ENCODE peak calls at places on chromosomes 13 and 19, in nine cellular contexts. M is right cardiac atrium; I is foreskin keratinocyte; N is heart right ventricle; Y is heart left ventricle; X is CD4-positive, alpha-beta T cell; A is pancreas; T is lung; E is lower lobe of right lung. F is an unnamed sample.
A peak's percentile ranks its signal among the peaks of the same experiment; 100 is the strongest.

GRCh38 chr19:11291415-11291814 is 4.5 kb upstream of the TSPAN16 start:
- ATAC-seq in N (no peak), A (no peak), E (no peak), Y (no peak), X (no peak), T (no peak), M (no peak), I (no peak), F (no peak)

GRCh38 chr19:29946645-29947044 is 4.6 kb downstream of the URI1 start:
- ATAC-seq in T (no peak), X (no peak), M (no peak), A (no peak), N (no peak), I (no peak), Y (no peak), E (no peak), F (no peak)

GRCh38 chr19:39360599-39360998 is 18.4 kb downstream of the SAMD4B start:
- ATAC-seq in T (no peak), A (no peak), I (no peak), M (no peak), E (no peak), N (no peak), X (no peak), Y (no peak), F (no peak)

GRCh38 chr19:47434088-47434487 is 14.8 kb upstream of the MEIS3 start:
- ATAC-seq in E (no peak), N (no peak), I (no peak), Y (no peak), M (no peak), X (no peak), A (no peak), T (no peak), F (no peak)

GRCh38 chr13:106373304-106373988 is 162.0 kb downstream of the EFNB2 start:
- ATAC-seq in N (no peak), I (no peak), T (no peak), X (no peak), Y (no peak), M (no peak), E (peak; percentile 24), A (no peak), F (no peak)

GRCh38 chr19:19152668-19153384 is 14.5 kb upstream of the TMEM161A start:
- ATAC-seq in A (no peak), M (no peak), E (no peak), I (no peak), Y (peak; percentile 26), T (no peak), X (no peak), N (peak; percentile 58), F (no peak)

GRCh38 chr19:35966771-35967170 is 28.2 kb upstream of the SDHAF1 start:
- ATAC-seq in A (no peak), E (no peak), M (no peak), Y (no peak), N (no peak), I (no peak), T (no peak), X (no peak), F (no peak)

GRCh38 chr13:51624695-51625345 is 40.6 kb downstream of the WDFY2 start:
- ATAC-seq in I (no peak), A (no peak), T (no peak), E (no peak), Y (no peak), N (no peak), X (no peak), M (no peak), F (no peak)

GRCh38 chr19:695350-695949 is at the start of gene PRSS57:
- ATAC-seq in T (no peak), N (no peak), E (peak; percentile 13), X (no peak), Y (no peak), I (no peak), A (no peak), M (no peak), F (no peak)

GRCh38 chr19:10102787-10103236 is 334 bp upstream of the ANGPTL6 start:
- ATAC-seq in Y (no peak), T (no peak), M (no peak), N (no peak), I (no peak), A (no peak), X (no peak), E (no peak), F (no peak)

GRCh38 chr13:50130686-50131051 is 115.4 kb downstream of the KCNRG start:
- ATAC-seq in Y (peak; percentile 63), T (no peak), N (peak; percentile 53), A (no peak), E (no peak), I (peak; percentile 4), X (peak; percentile 22), M (no peak), F (no peak)

GRCh38 chr13:114142640-114143490 is 10.4 kb upstream of the RASA3 start:
- ATAC-seq in Y (peak; percentile 64), T (peak; percentile 64), M (peak; percentile 34), I (peak; percentile 68), A (peak; percentile 88), X (peak; percentile 60), E (peak; percentile 78), N (peak; percentile 46), F (peak; percentile 68)

GRCh38 chr19:41997121-41997850 is 3.3 kb upstream of the ATP1A3 start:
- ATAC-seq in I (peak; percentile 43), M (peak; percentile 41), A (peak; percentile 81), T (no peak), E (peak; percentile 62), N (peak; percentile 42), Y (peak; percentile 42), X (peak; percentile 21), F (peak; percentile 40)

GRCh38 chr13:74080762-74081161 is 53.4 kb downstream of the KLF12 start:
- ATAC-seq in I (no peak), E (no peak), Y (no peak), X (peak; percentile 74), M (no peak), N (no peak), A (no peak), T (no peak), F (no peak)

GRCh38 chr13:47033216-47033615 is 136.4 kb upstream of the HTR2A start:
- ATAC-seq in A (no peak), T (no peak), Y (no peak), E (no peak), X (no peak), N (no peak), I (peak; percentile 40), M (no peak), F (no peak)

GRCh38 chr13:63463782-63464610 is 2048.3 kb upstream of the PCDH20 start:
- ATAC-seq in N (no peak), Y (no peak), X (no peak), T (no peak), A (no peak), I (no peak), E (no peak), M (no peak), F (no peak)

GRCh38 chr13:28761586-28761985 is 42.8 kb upstream of the SLC46A3 start:
- ATAC-seq in Y (no peak), N (no peak), I (peak; percentile 84), X (no peak), T (no peak), M (no peak), A (no peak), E (no peak), F (no peak)
- H3K27ac ChIP-seq in Y (no peak overlapping the region), N (no peak overlapping the region), I (no peak overlapping the region), X (no peak overlapping the region), T (no peak overlapping the region), M (no peak overlapping the region), A (no peak overlapping the region), E (no peak overlapping the region), F (no peak overlapping the region)

DNA sequence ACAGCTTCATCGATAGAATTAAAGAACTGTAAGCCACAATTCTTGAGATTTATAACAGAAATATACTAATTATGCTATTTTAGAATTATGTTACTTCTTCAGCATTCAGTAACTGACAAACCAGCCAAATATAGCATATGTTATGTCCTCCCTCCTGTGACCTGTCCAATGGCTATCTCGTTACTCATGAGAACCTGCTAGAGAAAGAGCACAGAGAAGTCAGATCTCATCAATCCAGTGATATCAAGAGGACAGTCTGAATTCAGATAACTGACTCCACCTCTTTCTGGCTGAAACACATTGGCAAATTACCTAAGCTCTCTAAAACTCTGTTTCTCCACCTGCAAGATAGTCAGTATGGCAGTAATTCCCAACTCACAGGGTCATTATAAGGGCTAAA is 170.4 kb downstream of the FGF14 start:
- ATAC-seq in T (no peak), Y (no peak), E (no peak), M (no peak), A (no peak), X (no peak), I (no peak), N (no peak), F (no peak)
- H3K27ac ChIP-seq in T (no peak overlapping the region), Y (no peak overlapping the region), E (no peak overlapping the region), M (no peak overlapping the region), A (no peak overlapping the region), X (no peak overlapping the region), I (no peak overlapping the region), N (no peak overlapping the region), F (no peak overlapping the region)

DNA sequence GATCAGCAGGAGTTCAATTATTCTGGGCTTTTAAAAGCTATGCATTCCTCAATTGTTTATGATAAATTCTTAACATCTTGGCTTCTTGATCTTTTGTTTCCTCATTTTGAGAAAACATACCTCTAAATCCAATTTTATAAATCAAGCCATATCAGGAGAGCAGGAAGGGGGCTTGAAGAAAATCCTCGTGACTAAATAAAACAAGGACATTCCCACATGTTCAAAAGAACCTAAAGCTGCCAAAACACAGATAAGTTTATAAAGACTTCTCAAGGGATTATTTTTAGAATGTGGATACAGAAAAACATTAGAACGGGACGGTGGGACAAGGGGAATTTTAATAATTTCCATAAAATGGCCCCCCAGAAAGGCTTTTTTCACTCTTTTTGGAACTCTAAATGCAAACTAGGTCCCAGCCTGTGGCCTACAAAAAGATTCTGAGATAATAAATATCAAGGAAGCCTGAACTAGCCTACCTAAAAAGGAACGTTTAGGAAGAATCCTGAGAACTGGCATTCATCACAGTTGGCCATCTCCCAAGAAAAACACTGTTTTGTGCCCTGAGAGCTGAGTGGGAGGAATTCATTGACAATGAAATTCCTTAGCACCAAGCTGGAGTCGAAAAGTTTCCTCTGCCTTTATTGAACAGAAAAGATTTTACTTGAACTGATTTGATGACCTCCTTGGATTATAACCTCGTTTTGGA is 30.1 kb downstream of the ZAR1L start:
- ATAC-seq in Y (peak; percentile 68), A (peak; percentile 64), T (no peak), I (no peak), M (peak; percentile 79), N (peak; percentile 73), E (peak; percentile 64), X (no peak), F (peak; percentile 58)
- H3K27ac ChIP-seq in Y (peak overlapping the region; percentile 66), A (peak overlapping the region; percentile 20), T (no peak overlapping the region), I (no peak overlapping the region), M (no peak overlapping the region), N (peak overlapping the region; percentile 52), E (peak overlapping the region; percentile 54), X (no peak overlapping the region), F (peak overlapping the region; percentile 89)

DNA sequence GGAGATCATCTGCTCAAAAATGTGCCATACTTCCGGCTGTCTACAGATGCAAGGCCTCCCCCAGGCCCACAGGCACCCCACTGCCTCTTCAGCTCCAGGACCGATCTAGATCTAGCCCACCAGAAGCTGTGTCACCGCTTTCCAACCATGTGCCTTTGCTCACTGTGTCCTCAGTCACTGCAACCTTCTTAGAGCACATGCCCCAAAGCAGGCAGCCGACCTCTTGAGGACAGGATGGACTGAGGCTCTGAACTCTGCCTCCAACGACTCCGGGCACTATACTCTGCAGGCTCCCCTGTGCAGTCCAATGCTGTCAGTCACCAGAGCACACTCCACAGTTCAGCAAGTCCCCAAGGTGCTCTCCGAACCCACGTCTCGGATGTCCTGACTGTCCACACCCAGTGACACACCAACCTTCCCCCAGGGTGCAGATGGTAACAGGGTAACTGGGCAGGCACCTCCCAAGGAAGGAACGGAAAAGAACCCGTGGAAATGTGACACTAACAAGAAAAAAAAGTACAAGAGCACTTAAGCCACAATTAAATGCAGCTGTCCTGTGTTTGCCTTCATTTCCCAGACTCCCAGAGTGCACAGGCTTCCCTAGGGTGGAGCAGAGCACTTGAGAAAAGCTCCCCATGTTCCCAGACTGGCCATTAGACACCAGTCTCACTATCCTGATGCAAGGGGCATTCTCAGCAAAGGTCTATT is 4.8 kb downstream of the STK24 start:
- ATAC-seq in E (peak; percentile 45), I (peak; percentile 4), T (peak; percentile 5), A (no peak), M (no peak), Y (peak; percentile 56), N (peak; percentile 20), X (peak; percentile 8), F (no peak)
- H3K27ac ChIP-seq in E (peak overlapping the region; percentile 75), I (peak overlapping the region; percentile 56), T (peak overlapping the region; percentile 75), A (no peak overlapping the region), M (peak overlapping the region; percentile 3), Y (peak overlapping the region; percentile 72), N (peak overlapping the region; percentile 78), X (peak overlapping the region; percentile 71), F (peak overlapping the region; percentile 67)